ENCODE peak calls at places on chromosome 1, in five cellular contexts. One of them, this sample, is unnamed.

GRCh38 chr1:11680270-11681070 is 478 bp downstream of the MAD2L2 start:
- DNase-seq in upper lobe of right lung: no peak
- DNase-seq in psoas muscle: peak; percentile 64
- DNase-seq in A673: no peak
- DNase-seq in PC-3: peak; percentile 6
- DNase-seq in this sample: no peak

GRCh38 chr1:98086796-98087195 is 166.0 kb upstream of the DPYD start:
- DNase-seq in upper lobe of right lung: no peak
- DNase-seq in psoas muscle: no peak
- DNase-seq in A673: peak; percentile 71
- DNase-seq in PC-3: peak; percentile 97
- DNase-seq in this sample: peak; percentile 87

GRCh38 chr1:2962946-2963345 is 58.3 kb upstream of the ACTRT2 start:
- DNase-seq in upper lobe of right lung: peak; percentile 49
- DNase-seq in psoas muscle: no peak
- DNase-seq in A673: no peak
- DNase-seq in PC-3: no peak
- DNase-seq in this sample: no peak

GRCh38 chr1:162391790-162392563 is 10.4 kb downstream of the C1orf226 start:
- DNase-seq in upper lobe of right lung: no peak
- DNase-seq in psoas muscle: no peak
- DNase-seq in A673: peak; percentile 99
- DNase-seq in PC-3: peak; percentile 71
- DNase-seq in this sample: peak; percentile 79

GRCh38 chr1:205438213-205439158 is 16.6 kb upstream of the LEMD1 start:
- DNase-seq in upper lobe of right lung: peak; percentile 88
- DNase-seq in psoas muscle: peak; percentile 88
- DNase-seq in A673: peak; percentile 88
- DNase-seq in PC-3: peak; percentile 61
- DNase-seq in this sample: peak; percentile 89

GRCh38 chr1:28507247-28507645 is 1.4 kb downstream of the RCC1 start:
- DNase-seq in upper lobe of right lung: no peak
- DNase-seq in psoas muscle: no peak
- DNase-seq in A673: peak; percentile 57
- DNase-seq in PC-3: no peak
- DNase-seq in this sample: peak; percentile 41

GRCh38 chr1:59595774-59596173 is 219.0 kb upstream of the HOOK1 start:
- DNase-seq in upper lobe of right lung: no peak
- DNase-seq in psoas muscle: no peak
- DNase-seq in A673: no peak
- DNase-seq in PC-3: peak; percentile 67
- DNase-seq in this sample: peak; percentile 81

GRCh38 chr1:179082308-179083030 is 599 bp downstream of the TOR3A start:
- DNase-seq in upper lobe of right lung: peak; percentile 76
- DNase-seq in psoas muscle: no peak
- DNase-seq in A673: peak; percentile 52
- DNase-seq in PC-3: peak; percentile 31
- DNase-seq in this sample: peak; percentile 61

GRCh38 chr1:15543589-15544568 is 17.2 kb downstream of the DNAJC16 start:
- DNase-seq in upper lobe of right lung: no peak
- DNase-seq in psoas muscle: no peak
- DNase-seq in A673: no peak
- DNase-seq in PC-3: no peak
- DNase-seq in this sample: peak; percentile 60

GRCh38 chr1:31231802-31232201 is 7.9 kb downstream of the NKAIN1 start:
- DNase-seq in upper lobe of right lung: no peak
- DNase-seq in psoas muscle: no peak
- DNase-seq in A673: no peak
- DNase-seq in PC-3: no peak
- DNase-seq in this sample: no peak

GRCh38 chr1:25460020-25460419 is 29.3 kb downstream of the MACO1 start:
- DNase-seq in upper lobe of right lung: no peak
- DNase-seq in psoas muscle: no peak
- DNase-seq in A673: no peak
- DNase-seq in PC-3: no peak
- DNase-seq in this sample: no peak

GRCh38 chr1:15617874-15618684 is 821 bp downstream of the DDI2 start:
- DNase-seq in upper lobe of right lung: peak; percentile 78
- DNase-seq in psoas muscle: no peak
- DNase-seq in A673: peak; percentile 32
- DNase-seq in PC-3: peak; percentile 75
- DNase-seq in this sample: peak; percentile 50

GRCh38 chr1:30930631-30931173 is 22.1 kb upstream of the SDC3 start:
- DNase-seq in upper lobe of right lung: no peak
- DNase-seq in psoas muscle: no peak
- DNase-seq in A673: no peak
- DNase-seq in PC-3: no peak
- DNase-seq in this sample: no peak

GRCh38 chr1:8962812-8963669 is 17.4 kb downstream of the CA6 start:
- DNase-seq in upper lobe of right lung: peak; percentile 78
- DNase-seq in psoas muscle: no peak
- DNase-seq in A673: peak; percentile 53
- DNase-seq in PC-3: peak; percentile 56
- DNase-seq in this sample: no peak
- H3K27me3 ChIP-seq in upper lobe of right lung: no peaks in the 10 kb centered on the region
- H3K27me3 ChIP-seq in psoas muscle: no peaks in the 10 kb centered on the region
- H3K27me3 ChIP-seq in A673: no peaks in the 10 kb centered on the region
- H3K27me3 ChIP-seq in PC-3: no peaks in the 10 kb centered on the region
- H3K27me3 ChIP-seq in this sample: peaks cover 13% of the 10 kb centered on the region

GRCh38 chr1:233664804-233665574 is 51.1 kb downstream of the KCNK1 start:
- DNase-seq in upper lobe of right lung: no peak
- DNase-seq in psoas muscle: no peak
- DNase-seq in A673: no peak
- DNase-seq in PC-3: no peak
- DNase-seq in this sample: no peak
- H3K4me1 ChIP-seq in upper lobe of right lung: no peaks in the 10 kb centered on the region
- H3K4me1 ChIP-seq in psoas muscle: no peaks in the 10 kb centered on the region
- H3K4me1 ChIP-seq in A673: no peaks in the 10 kb centered on the region
- H3K4me1 ChIP-seq in PC-3: peaks cover 13% of the 10 kb centered on the region
- H3K4me1 ChIP-seq in this sample: peaks cover 8% of the 10 kb centered on the region

DNA sequence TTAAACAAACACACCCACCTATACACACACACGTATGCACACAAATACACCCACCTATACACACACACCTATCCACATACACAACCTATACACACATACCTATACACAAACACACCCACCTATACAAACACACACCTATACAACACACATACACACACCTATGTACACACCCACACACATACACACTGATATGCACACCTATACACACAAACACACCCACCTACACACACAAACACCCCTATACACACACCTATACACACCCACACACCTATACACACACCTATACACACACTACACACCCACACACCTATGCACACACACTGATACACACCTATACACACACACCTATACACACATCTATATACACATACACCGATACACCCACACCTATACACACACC is 115.7 kb upstream of the VAMP3 start:
- DNase-seq in upper lobe of right lung: no peak
- DNase-seq in psoas muscle: no peak
- DNase-seq in A673: no peak
- DNase-seq in PC-3: no peak
- DNase-seq in this sample: no peak
- H3K27me3 ChIP-seq in upper lobe of right lung: no peaks in the 10 kb centered on the region
- H3K27me3 ChIP-seq in psoas muscle: peaks cover 2% of the 10 kb centered on the region
- H3K27me3 ChIP-seq in A673: no peaks in the 10 kb centered on the region
- H3K27me3 ChIP-seq in PC-3: peaks cover 10% of the 10 kb centered on the region
- H3K27me3 ChIP-seq in this sample: peaks cover 53% of the 10 kb centered on the region

GRCh38 chr1:236150972-236151371 is 8.6 kb downstream of the GPR137B start:
- DNase-seq in upper lobe of right lung: no peak
- DNase-seq in psoas muscle: no peak
- DNase-seq in A673: no peak
- DNase-seq in PC-3: no peak
- DNase-seq in this sample: no peak

GRCh38 chr1:236154126-236154525 is 11.8 kb downstream of the GPR137B start:
- DNase-seq in upper lobe of right lung: peak; percentile 46
- DNase-seq in psoas muscle: no peak
- DNase-seq in A673: no peak
- DNase-seq in PC-3: no peak
- DNase-seq in this sample: no peak

GRCh38 chr1:236150291-236150940 is 8.1 kb downstream of the GPR137B start:
- DNase-seq in upper lobe of right lung: no peak
- DNase-seq in psoas muscle: no peak
- DNase-seq in A673: no peak
- DNase-seq in PC-3: no peak
- DNase-seq in this sample: no peak

GRCh38 chr1:236149696-236150228 is 7.4 kb downstream of the GPR137B start:
- DNase-seq in upper lobe of right lung: no peak
- DNase-seq in psoas muscle: no peak
- DNase-seq in A673: no peak
- DNase-seq in PC-3: no peak
- DNase-seq in this sample: no peak

GRCh38 chr1:236151739-236152424 is 9.5 kb downstream of the GPR137B start:
- DNase-seq in upper lobe of right lung: no peak
- DNase-seq in psoas muscle: no peak
- DNase-seq in A673: no peak
- DNase-seq in PC-3: no peak
- DNase-seq in this sample: no peak
- H3K4me1 ChIP-seq in upper lobe of right lung: no peaks in the 10 kb centered on the region
- H3K4me1 ChIP-seq in psoas muscle: no peaks in the 10 kb centered on the region
- H3K4me1 ChIP-seq in A673: no peaks in the 10 kb centered on the region
- H3K4me1 ChIP-seq in PC-3: no peaks in the 10 kb centered on the region
- H3K4me1 ChIP-seq in this sample: peaks cover 5% of the 10 kb centered on the region

GRCh38 chr1:152002960-152003359 is 9.3 kb upstream of the S100A10 start:
- DNase-seq in upper lobe of right lung: no peak
- DNase-seq in psoas muscle: no peak
- DNase-seq in A673: no peak
- DNase-seq in PC-3: no peak
- DNase-seq in this sample: no peak

GRCh38 chr1:152000989-152001630 is 7.5 kb upstream of the S100A10 start:
- DNase-seq in upper lobe of right lung: no peak
- DNase-seq in psoas muscle: no peak
- DNase-seq in A673: no peak
- DNase-seq in PC-3: no peak
- DNase-seq in this sample: no peak

GRCh38 chr1:152005360-152005912 is 11.8 kb upstream of the S100A10 start:
- DNase-seq in upper lobe of right lung: no peak
- DNase-seq in psoas muscle: no peak
- DNase-seq in A673: no peak
- DNase-seq in PC-3: no peak
- DNase-seq in this sample: no peak

GRCh38 chr1:152001631-152002584 is 8.2 kb upstream of the S100A10 start:
- DNase-seq in upper lobe of right lung: peak; percentile 84
- DNase-seq in psoas muscle: peak; percentile 89
- DNase-seq in A673: peak; percentile 90
- DNase-seq in PC-3: peak; percentile 97
- DNase-seq in this sample: peak; percentile 98

GRCh38 chr1:152003846-152004442 is 10.3 kb upstream of the S100A10 start:
- DNase-seq in upper lobe of right lung: no peak
- DNase-seq in psoas muscle: no peak
- DNase-seq in A673: peak; percentile 29
- DNase-seq in PC-3: peak; percentile 50
- DNase-seq in this sample: no peak
- H3K27me3 ChIP-seq in upper lobe of right lung: no peaks in the 10 kb centered on the region
- H3K27me3 ChIP-seq in psoas muscle: no peaks in the 10 kb centered on the region
- H3K27me3 ChIP-seq in A673: peaks cover 52% of the 10 kb centered on the region
- H3K27me3 ChIP-seq in PC-3: no peaks in the 10 kb centered on the region
- H3K27me3 ChIP-seq in this sample: no peaks in the 10 kb centered on the region

GRCh38 chr1:23169727-23170335 is 1.2 kb upstream of the LUZP1 start:
- DNase-seq in upper lobe of right lung: peak; percentile 84
- DNase-seq in psoas muscle: peak; percentile 74
- DNase-seq in A673: peak; percentile 87
- DNase-seq in PC-3: no peak
- DNase-seq in this sample: peak; percentile 88
- H3K4me1 ChIP-seq in upper lobe of right lung: peaks cover 27% of the 10 kb centered on the region
- H3K4me1 ChIP-seq in psoas muscle: peaks cover 11% of the 10 kb centered on the region
- H3K4me1 ChIP-seq in A673: peaks cover 28% of the 10 kb centered on the region
- H3K4me1 ChIP-seq in PC-3: peaks cover 12% of the 10 kb centered on the region
- H3K4me1 ChIP-seq in this sample: peaks cover 38% of the 10 kb centered on the region

DNA sequence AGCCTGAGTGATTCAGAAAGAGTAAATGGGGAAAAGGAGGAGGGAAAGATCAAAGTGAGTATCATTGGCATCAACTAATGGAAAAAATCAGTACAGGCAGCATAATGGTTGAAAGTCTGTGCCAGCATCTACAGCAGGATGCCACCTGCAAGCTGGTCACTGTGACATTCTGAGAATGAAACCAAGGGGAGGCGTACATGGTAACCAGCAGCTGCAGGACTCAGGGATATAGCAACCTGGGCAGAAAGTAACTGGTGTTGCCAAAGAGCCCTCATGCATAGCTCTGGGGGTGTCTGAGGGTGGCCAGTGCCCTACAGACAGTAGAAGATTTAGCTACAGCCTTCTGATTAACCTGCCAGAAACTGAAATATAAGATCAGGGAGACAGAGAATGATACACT is 305.9 kb downstream of the BRINP2 start:
- DNase-seq in upper lobe of right lung: no peak
- DNase-seq in psoas muscle: no peak
- DNase-seq in A673: no peak
- DNase-seq in PC-3: no peak
- DNase-seq in this sample: no peak
- H3K27me3 ChIP-seq in upper lobe of right lung: no peaks in the 10 kb centered on the region
- H3K27me3 ChIP-seq in psoas muscle: no peaks in the 10 kb centered on the region
- H3K27me3 ChIP-seq in A673: no peaks in the 10 kb centered on the region
- H3K27me3 ChIP-seq in PC-3: peaks cover 7% of the 10 kb centered on the region
- H3K27me3 ChIP-seq in this sample: peaks cover 33% of the 10 kb centered on the region